ENCODE peak calls at places on chromosomes 6 and 20, in eight cellular contexts. A, S, I, H, T, R, M and F are unnamed samples.

GRCh38 chr6:125273965-125274364 is 27.8 kb downstream of the HDDC2 start:
- DNase-seq in T (no peak), S (peak), H (no peak), A (no peak), R (no peak), I (peak), M (peak), F (peak)

GRCh38 chr6:152151930-152152329 is 344.4 kb downstream of the ESR1 start:
- DNase-seq in A (no peak), I (no peak), S (no peak), T (no peak), R (no peak), H (no peak), M (no peak), F (no peak)

GRCh38 chr20:50595433-50595895 is 85.3 kb downstream of the PTPN1 start:
- DNase-seq in S (no peak), M (no peak), H (no peak), T (no peak), I (no peak), A (no peak), R (no peak), F (no peak)

GRCh38 chr20:45343867-45344721 is 4.1 kb downstream of the SDC4 start:
- DNase-seq in M (peak), S (peak), R (no peak), I (peak), A (no peak), H (no peak), T (no peak), F (peak)

GRCh38 chr6:44161997-44162338 is 3.3 kb downstream of the CAPN11 start:
- DNase-seq in T (no peak), R (no peak), A (no peak), S (no peak), H (no peak), I (peak), M (peak), F (peak)

GRCh38 chr6:136628996-136629395 is 78.8 kb upstream of the MAP7 start:
- DNase-seq in T (no peak), H (no peak), S (no peak), R (no peak), M (peak), A (no peak), I (peak), F (peak)

GRCh38 chr6:136173519-136174507 is 76.3 kb downstream of the MTFR2 start:
- DNase-seq in I (peak), S (peak), A (no peak), R (no peak), H (no peak), T (no peak), M (no peak), F (no peak)

GRCh38 chr20:9359561-9360308 is 154.7 kb upstream of the LAMP5 start:
- DNase-seq in S (peak), I (peak), M (peak), A (no peak), R (no peak), T (no peak), H (peak), F (peak)

GRCh38 chr6:134826889-134827737 is 122.8 kb downstream of the ALDH8A1 start:
- DNase-seq in H (no peak), S (peak), M (peak), I (peak), R (peak), T (peak), A (no peak), F (peak)
- TF ChIP-seq CTCF in H (no peak), S (peak), M (no peak), I (no peak), R (no peak), T (no peak), A (no peak), F (peak)

GRCh38 chr6:106084973-106085686 is 1.0 kb upstream of the PRDM1 start:
- DNase-seq in H (no peak), S (no peak), A (no peak), R (no peak), M (peak), T (no peak), I (peak), F (peak)
- TF ChIP-seq CTCF in H (no peak), S (no peak), A (no peak), R (no peak), M (no peak), T (no peak), I (no peak), F (no peak)

GRCh38 chr6:40988634-40989033 is 50.4 kb downstream of the UNC5CL start:
- DNase-seq in I (no peak), M (no peak), A (no peak), T (no peak), R (no peak), H (no peak), S (no peak), F (no peak)

GRCh38 chr6:40989204-40990179 is 49.5 kb downstream of the UNC5CL start:
- DNase-seq in M (no peak), I (no peak), H (no peak), A (no peak), S (no peak), R (no peak), T (no peak), F (no peak)

GRCh38 chr6:40986871-40987270 is 52.1 kb downstream of the UNC5CL start:
- DNase-seq in I (no peak), H (no peak), R (no peak), A (no peak), M (no peak), T (no peak), S (no peak), F (no peak)

GRCh38 chr6:40986364-40986763 is 52.7 kb downstream of the UNC5CL start:
- DNase-seq in T (no peak), I (peak), R (no peak), M (peak), S (no peak), H (no peak), A (no peak), F (no peak)

DNA sequence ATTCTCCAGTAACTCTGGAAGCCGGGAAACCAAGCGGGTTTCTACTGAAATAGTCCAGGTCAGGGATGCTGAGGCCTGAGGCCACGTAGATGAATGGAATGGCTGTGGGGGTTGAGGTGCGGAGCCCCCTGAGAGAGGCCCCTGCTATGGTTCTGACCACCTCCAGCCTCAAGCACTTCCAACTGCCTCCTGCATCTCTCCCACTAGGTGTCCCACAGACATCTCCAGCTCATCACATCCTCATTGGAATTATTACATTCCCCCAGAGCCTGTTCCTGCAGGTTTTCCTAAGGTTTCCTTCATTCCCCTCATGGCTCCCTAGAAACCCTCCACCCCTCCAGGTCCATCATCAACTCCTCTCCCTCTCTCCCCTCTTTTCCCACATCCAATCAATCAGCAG is 48.7 kb downstream of the UNC5CL start:
- DNase-seq in T (no peak), M (no peak), R (no peak), A (no peak), I (no peak), H (no peak), S (no peak), F (no peak)
- TF ChIP-seq CTCF in T (no peak), M (peak), R (no peak), A (no peak), I (peak), H (no peak), S (no peak), F (no peak)

GRCh38 chr6:100372326-100372725 is 92.4 kb downstream of the SIM1 start:
- DNase-seq in M (no peak), R (no peak), A (no peak), S (no peak), H (no peak), T (no peak), I (no peak), F (no peak)

GRCh38 chr6:100366419-100366818 is 98.3 kb downstream of the SIM1 start:
- DNase-seq in R (no peak), T (no peak), M (peak), I (peak), S (peak), A (no peak), H (no peak), F (peak)

GRCh38 chr6:100371591-100371990 is 93.1 kb downstream of the SIM1 start:
- DNase-seq in S (no peak), I (no peak), H (no peak), A (no peak), R (no peak), T (no peak), M (no peak), F (no peak)

GRCh38 chr6:100376103-100376502 is 88.6 kb downstream of the SIM1 start:
- DNase-seq in I (no peak), H (no peak), T (no peak), A (no peak), S (no peak), R (no peak), M (no peak), F (no peak)

DNA sequence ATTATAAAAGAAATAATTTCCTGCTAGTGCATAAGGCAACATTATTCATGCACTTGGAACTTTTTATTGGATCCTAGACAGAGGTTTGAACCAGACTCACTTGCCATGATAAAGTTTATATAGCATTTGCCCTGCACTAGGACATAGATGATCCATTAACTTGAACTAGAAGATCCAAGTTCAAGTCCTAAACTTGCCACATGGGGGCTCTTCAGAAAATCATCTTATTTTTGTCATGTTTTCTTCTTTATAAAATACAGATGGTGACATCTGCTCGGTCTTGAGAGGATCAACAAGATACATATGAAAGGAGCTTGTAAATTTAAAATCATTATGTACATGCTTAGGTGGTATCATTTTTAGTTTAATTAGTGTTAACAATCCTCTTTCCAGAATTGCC is 94.5 kb downstream of the SIM1 start:
- DNase-seq in S (no peak), R (no peak), I (no peak), H (no peak), T (no peak), A (no peak), M (peak), F (no peak)
- TF ChIP-seq CTCF in S (peak), R (no peak), I (peak), H (peak), T (no peak), A (no peak), M (peak), F (peak)

DNA sequence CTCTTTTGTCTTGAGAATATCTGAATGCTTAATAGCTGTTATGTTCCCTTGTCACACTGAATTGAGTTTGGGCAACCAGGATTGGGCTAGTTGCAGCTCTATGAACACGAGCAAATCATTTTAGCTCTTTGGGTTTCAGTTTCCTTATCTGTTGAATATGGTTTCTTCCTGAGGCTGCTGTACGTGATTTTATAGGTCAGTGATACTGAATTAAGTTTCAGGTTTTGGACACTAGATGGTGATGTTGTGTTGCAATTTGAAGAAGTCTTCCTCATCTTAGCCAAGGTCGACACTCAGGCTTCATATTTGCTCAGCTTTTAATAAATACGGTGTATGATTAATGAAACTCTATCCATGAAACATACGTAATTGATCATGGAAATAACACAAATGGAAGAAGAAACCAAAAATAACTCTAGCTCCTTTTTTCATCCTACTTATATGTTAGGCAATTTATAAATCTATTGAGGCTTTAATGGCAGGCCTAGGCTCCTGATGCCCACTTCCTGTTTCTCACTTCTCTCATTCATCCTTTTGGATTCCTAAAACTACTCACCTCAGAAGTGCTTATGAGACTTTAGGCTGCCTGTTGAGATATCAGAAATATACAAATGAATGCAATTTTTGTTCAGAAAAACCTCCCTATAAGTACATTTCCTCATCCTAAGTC is 354.1 kb upstream of the MAP3K7 start:
- DNase-seq in R (no peak), T (no peak), A (peak), S (peak), M (peak), H (no peak), I (peak), F (peak)
- TF ChIP-seq CTCF in R (peak), T (no peak), A (peak), S (peak), M (peak), H (peak), I (peak), F (peak)

DNA sequence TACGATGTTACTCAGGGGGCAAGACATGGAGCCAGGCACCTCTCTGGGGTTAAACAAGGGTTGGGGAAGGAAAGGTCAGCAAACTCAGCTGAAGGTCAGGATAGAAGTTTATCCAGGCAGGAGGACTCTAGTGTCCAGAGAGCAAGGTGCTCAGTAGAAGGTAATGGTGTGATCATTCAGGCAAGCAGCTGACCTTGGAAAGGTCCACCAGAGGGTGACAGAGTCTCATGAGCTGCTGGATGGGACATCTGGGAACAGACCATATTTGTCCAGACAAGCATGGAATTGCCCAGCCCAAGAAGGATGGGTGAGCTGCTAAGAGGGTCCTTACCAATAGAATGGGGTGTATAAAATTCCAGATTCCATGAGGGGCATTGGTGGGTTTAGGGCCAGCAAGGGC is 89.5 kb downstream of the MAP3K7 start:
- DNase-seq in R (no peak), I (no peak), M (peak), A (no peak), S (no peak), T (no peak), H (no peak), F (no peak)
- TF ChIP-seq CTCF in R (no peak), I (no peak), M (peak), A (no peak), S (no peak), T (no peak), H (no peak), F (no peak)

GRCh38 chr6:157228421-157229218 is 94.7 kb downstream of the TMEM242 start:
- DNase-seq in S (no peak), I (no peak), T (peak), M (no peak), H (no peak), R (no peak), A (no peak), F (no peak)

GRCh38 chr6:157226761-157227160 is 96.6 kb downstream of the TMEM242 start:
- DNase-seq in H (no peak), R (no peak), I (no peak), A (no peak), S (peak), T (peak), M (no peak), F (no peak)

GRCh38 chr6:157229219-157229607 is 94.1 kb downstream of the TMEM242 start:
- DNase-seq in T (no peak), I (no peak), H (no peak), A (no peak), S (no peak), R (no peak), M (no peak), F (no peak)

GRCh38 chr6:157226026-157226639 is 97.2 kb downstream of the TMEM242 start:
- DNase-seq in R (peak), A (no peak), T (peak), S (peak), M (no peak), H (no peak), I (peak), F (no peak)

DNA sequence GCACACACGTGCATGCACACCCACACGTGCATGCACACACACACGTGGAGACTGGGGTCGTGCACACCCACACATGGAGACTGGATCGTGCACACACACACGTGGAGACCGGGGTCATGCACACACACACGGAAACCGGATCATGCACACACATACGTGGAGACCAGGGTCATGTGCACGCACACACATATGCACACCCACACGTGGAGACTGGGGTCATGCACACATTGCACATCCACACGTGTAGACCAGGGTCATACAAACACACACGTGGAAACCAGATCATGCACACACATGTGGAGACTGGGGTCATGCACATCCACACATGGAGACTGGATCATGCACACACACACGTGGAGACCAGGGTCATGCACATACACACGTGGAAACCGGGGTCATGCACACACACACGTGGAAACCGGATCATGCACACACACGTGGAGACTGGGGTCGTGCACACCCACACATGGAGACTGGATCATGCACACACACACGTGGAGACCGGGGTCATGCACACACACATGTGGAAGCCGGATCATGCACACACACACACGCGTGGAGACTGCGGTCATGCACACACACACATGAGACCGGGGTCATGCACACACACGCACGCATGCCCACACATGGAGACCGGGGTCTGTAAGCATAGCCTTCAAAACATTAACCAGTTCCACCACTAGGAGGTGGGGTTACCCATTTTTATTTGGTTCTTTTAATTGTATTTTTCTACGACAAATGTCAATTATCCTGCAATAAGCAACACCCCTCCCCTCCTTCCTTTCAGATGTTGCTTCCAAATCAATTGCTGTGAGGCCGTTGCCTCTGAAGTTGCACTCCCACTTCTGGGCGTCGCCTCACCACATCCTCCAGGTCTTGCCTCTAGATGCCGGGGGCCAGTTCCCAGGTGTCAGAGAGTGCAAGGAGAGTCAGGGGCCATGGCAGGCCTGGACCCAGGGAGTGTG is 95.8 kb downstream of the TMEM242 start:
- DNase-seq in A (no peak), M (peak), H (no peak), R (no peak), S (no peak), T (peak), I (no peak), F (no peak)
- TF ChIP-seq CTCF in A (peak), M (peak), H (peak), R (no peak), S (peak), T (no peak), I (peak), F (peak)